ENCODE peak calls at places on chromosomes 3 and 15, in seven cellular contexts. E is body of pancreas; U is tibial nerve; Q is BE2C; R is foreskin fibroblast; W is cardiac muscle cell; L is CD8-positive, alpha-beta T cell. D is an unnamed sample.

GRCh38 chr3:177995006-177995732 is 541.1 kb upstream of the KCNMB2 start:
- DNase-seq in E (no peak), U (no peak), Q (no peak), R (no peak), W (no peak), L (no peak), D (no peak)

GRCh38 chr3:34584971-34585370 is 786.5 kb downstream of the PDCD6IP start:
- DNase-seq in E (no peak), U (no peak), Q (no peak), R (no peak), W (no peak), L (no peak), D (no peak)

GRCh38 chr3:13088020-13089006 is 15.1 kb upstream of the IQSEC1 start:
- DNase-seq in E (no peak), U (peak), Q (no peak), R (no peak), W (no peak), L (no peak), D (peak)

GRCh38 chr3:181561605-181562031 is 150.1 kb upstream of the SOX2 start:
- DNase-seq in E (no peak), U (no peak), Q (no peak), R (no peak), W (no peak), L (no peak), D (no peak)

GRCh38 chr3:164550857-164551256 is 527.4 kb downstream of the SI start:
- DNase-seq in E (no peak), U (no peak), Q (no peak), R (no peak), W (no peak), L (no peak), D (no peak)

GRCh38 chr15:66452971-66453580 is 44.5 kb downstream of the SNAPC5 start:
- DNase-seq in E (peak), U (peak), Q (no peak), R (no peak), W (no peak), L (no peak), D (no peak)

GRCh38 chr3:150761831-150762661 is 923 bp downstream of the SIAH2 start:
- DNase-seq in E (peak), U (peak), Q (peak), R (peak), W (peak), L (peak), D (peak)

GRCh38 chr3:177673105-177673804 is 476.0 kb upstream of the TBL1XR1 start:
- DNase-seq in E (no peak), U (peak), Q (no peak), R (peak), W (no peak), L (no peak), D (no peak)

GRCh38 chr3:152399374-152399773 is 130.6 kb downstream of the MBNL1 start:
- DNase-seq in E (no peak), U (no peak), Q (no peak), R (peak), W (no peak), L (no peak), D (no peak)

GRCh38 chr3:150128126-150128525 is 157.4 kb upstream of the PFN2 start:
- DNase-seq in E (no peak), U (no peak), Q (no peak), R (no peak), W (no peak), L (no peak), D (no peak)

GRCh38 chr3:108114423-108115065 is 23.7 kb upstream of the CD47 start:
- DNase-seq in E (no peak), U (no peak), Q (no peak), R (no peak), W (no peak), L (no peak), D (no peak)

DNA sequence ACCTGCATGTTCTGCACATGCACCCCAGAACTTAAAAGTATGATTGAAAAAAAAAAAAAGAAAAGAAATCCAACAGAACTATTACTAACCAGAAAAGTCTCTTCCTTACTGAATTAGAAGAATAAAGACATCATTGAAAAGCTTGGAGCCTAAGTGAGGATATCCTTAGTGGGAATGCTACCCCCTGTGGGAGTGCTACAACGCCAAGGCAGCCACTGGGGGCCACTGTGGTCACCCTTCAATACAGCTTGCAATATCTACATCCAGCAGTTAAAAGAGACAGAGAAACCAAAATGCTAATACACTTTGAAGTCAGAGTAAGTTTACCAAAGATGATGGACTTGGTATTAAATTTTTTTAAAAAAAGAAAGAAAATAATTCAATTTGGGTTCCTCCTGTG is 292.0 kb downstream of the PLCL2 start:
- DNase-seq in E (no peak), U (no peak), Q (no peak), R (no peak), W (no peak), L (no peak), D (no peak)
- TF ChIP-seq CTCF in E (no peak), U (no peak), Q (no peak), R (no peak), W (no peak), L (no peak), D (peak)

GRCh38 chr3:101829066-101829830 is 20.1 kb upstream of the NFKBIZ start:
- DNase-seq in E (peak), U (peak), Q (no peak), R (peak), W (no peak), L (peak), D (peak)

GRCh38 chr3:101829878-101830277 is 19.4 kb upstream of the NFKBIZ start:
- DNase-seq in E (no peak), U (no peak), Q (no peak), R (no peak), W (no peak), L (no peak), D (peak)

GRCh38 chr3:101827211-101828174 is 21.8 kb upstream of the NFKBIZ start:
- DNase-seq in E (peak), U (peak), Q (peak), R (peak), W (peak), L (peak), D (peak)

GRCh38 chr3:101825904-101826445 is 23.3 kb upstream of the NFKBIZ start:
- DNase-seq in E (no peak), U (no peak), Q (no peak), R (peak), W (no peak), L (no peak), D (no peak)

GRCh38 chr3:101828289-101828688 is 21.0 kb upstream of the NFKBIZ start:
- DNase-seq in E (no peak), U (no peak), Q (no peak), R (no peak), W (no peak), L (no peak), D (no peak)
- H3K4me3 ChIP-seq in E (no peak), U (peak), Q (peak), R (peak), W (peak), L (peak), D (peak)

DNA sequence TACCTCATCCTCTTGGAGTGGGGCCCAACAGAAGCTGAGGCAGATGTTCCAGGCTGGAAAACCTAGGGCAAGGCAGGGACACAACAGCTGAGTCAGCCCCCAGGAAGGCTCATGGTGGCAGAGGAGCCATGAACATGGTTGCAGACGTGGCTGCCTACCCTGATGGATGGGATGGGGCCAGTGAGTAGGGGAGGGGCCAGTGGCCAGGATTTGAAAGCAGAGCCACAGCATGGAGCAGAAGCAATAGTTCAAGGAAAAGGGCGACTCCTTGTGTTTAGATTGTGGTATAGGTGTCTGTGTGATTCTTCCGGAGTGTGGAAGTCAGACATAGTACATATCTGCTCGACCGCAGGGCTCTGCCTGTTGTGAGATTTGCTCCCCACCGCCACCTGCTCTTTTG is 24.2 kb downstream of the PXYLP1 start:
- DNase-seq in E (peak), U (no peak), Q (peak), R (peak), W (peak), L (peak), D (peak)
- TF ChIP-seq CTCF in E (peak), U (no peak), Q (peak), R (no peak), W (peak), L (peak), D (peak)

GRCh38 chr3:170154569-170155143 is 26.9 kb downstream of the PHC3 start:
- DNase-seq in E (no peak), U (no peak), Q (no peak), R (no peak), W (peak), L (no peak), D (peak)
- H3K4me3 ChIP-seq in E (no peak), U (no peak), Q (no peak), R (no peak), W (no peak), L (no peak), D (peak)

GRCh38 chr3:67384790-67385397 is 269.5 kb downstream of the SUCLG2 start:
- DNase-seq in E (peak), U (no peak), Q (peak), R (peak), W (peak), L (no peak), D (peak)

GRCh38 chr3:67380118-67380517 is 274.3 kb downstream of the SUCLG2 start:
- DNase-seq in E (no peak), U (no peak), Q (no peak), R (no peak), W (peak), L (no peak), D (no peak)

GRCh38 chr3:67382551-67382950 is 271.9 kb downstream of the SUCLG2 start:
- DNase-seq in E (no peak), U (no peak), Q (no peak), R (peak), W (no peak), L (no peak), D (no peak)

GRCh38 chr3:67383379-67383778 is 271.0 kb downstream of the SUCLG2 start:
- DNase-seq in E (no peak), U (no peak), Q (no peak), R (no peak), W (no peak), L (no peak), D (no peak)

DNA sequence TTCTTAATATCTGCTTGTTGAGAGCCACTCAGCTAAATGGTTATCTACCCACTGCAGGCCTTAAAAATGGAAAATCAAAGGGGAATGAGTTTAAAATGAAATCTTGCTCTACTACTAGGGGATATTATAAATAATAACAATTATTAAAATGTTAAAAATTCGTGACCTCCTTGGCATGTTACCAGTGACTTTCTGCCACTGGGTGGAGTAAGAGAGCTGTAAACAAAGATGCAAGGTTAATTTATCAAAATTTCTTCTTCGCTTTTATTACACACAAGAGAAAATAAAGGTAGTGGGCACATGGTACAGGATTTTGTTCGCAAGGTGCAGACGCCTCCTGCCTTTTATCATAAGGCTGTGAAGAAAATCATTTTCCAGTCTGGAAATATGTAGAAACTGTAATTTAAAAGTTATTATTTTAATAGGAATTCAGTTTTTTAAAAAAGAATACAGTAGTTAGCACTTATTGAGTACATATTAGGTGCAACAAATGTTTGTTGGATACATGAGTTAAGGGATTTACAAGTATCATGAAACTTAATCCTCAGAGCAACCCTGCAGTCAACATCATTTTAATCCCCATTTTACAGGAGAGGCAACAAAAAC is 272.6 kb downstream of the SUCLG2 start:
- DNase-seq in E (peak), U (peak), Q (peak), R (peak), W (peak), L (no peak), D (peak)
- TF ChIP-seq CTCF in E (peak), U (peak), Q (peak), R (peak), W (peak), L (peak), D (peak)

GRCh38 chr3:30258426-30259392 is 347.7 kb upstream of the TGFBR2 start:
- DNase-seq in E (no peak), U (no peak), Q (no peak), R (peak), W (no peak), L (no peak), D (no peak)
- H3K4me3 ChIP-seq in E (no peak), U (no peak), Q (no peak), R (no peak), W (no peak), L (no peak), D (no peak)

GRCh38 chr15:53307952-53308624 is 451.4 kb downstream of the WDR72 start:
- DNase-seq in E (no peak), U (no peak), Q (no peak), R (no peak), W (no peak), L (no peak), D (no peak)
- TF ChIP-seq CTCF in E (no peak), U (no peak), Q (no peak), R (no peak), W (no peak), L (no peak), D (no peak)